ENCODE peak calls at places on chromosomes 2 and 18, in five cellular contexts. One of them, this sample, is unnamed.

GRCh38 chr2:224894356-224894755 is 147.9 kb downstream of the DOCK10 start:
- DNase-seq in HCT116: no peak
- DNase-seq in NCI-H82: no peak
- DNase-seq in right cardiac atrium: no peak
- DNase-seq in SJSA1: no peak
- DNase-seq in this sample: no peak

GRCh38 chr2:236744316-236745105 is 174.9 kb downstream of the ACKR3 start:
- DNase-seq in right cardiac atrium: no peak
- DNase-seq in SJSA1: peak
- DNase-seq in NCI-H82: no peak
- DNase-seq in HCT116: no peak
- DNase-seq in this sample: no peak

GRCh38 chr2:37456479-37456878 is 112.0 kb downstream of the QPCT start:
- DNase-seq in right cardiac atrium: peak
- DNase-seq in HCT116: no peak
- DNase-seq in NCI-H82: peak
- DNase-seq in SJSA1: no peak
- DNase-seq in this sample: peak

GRCh38 chr2:79758042-79758441 is 245.2 kb downstream of the CTNNA2 start:
- DNase-seq in NCI-H82: no peak
- DNase-seq in HCT116: no peak
- DNase-seq in SJSA1: no peak
- DNase-seq in right cardiac atrium: no peak
- DNase-seq in this sample: no peak

GRCh38 chr2:185921048-185921756 is 182.6 kb downstream of the FSIP2 start:
- DNase-seq in right cardiac atrium: no peak
- DNase-seq in NCI-H82: no peak
- DNase-seq in SJSA1: no peak
- DNase-seq in HCT116: no peak
- DNase-seq in this sample: no peak

GRCh38 chr2:234308814-234309195 is 188.1 kb downstream of the ARL4C start:
- DNase-seq in SJSA1: peak
- DNase-seq in right cardiac atrium: no peak
- DNase-seq in NCI-H82: no peak
- DNase-seq in HCT116: no peak
- DNase-seq in this sample: peak

GRCh38 chr18:13235326-13235937 is 16.9 kb downstream of the LDLRAD4 start:
- DNase-seq in right cardiac atrium: no peak
- DNase-seq in SJSA1: peak
- DNase-seq in HCT116: no peak
- DNase-seq in NCI-H82: peak
- DNase-seq in this sample: no peak

GRCh38 chr2:23658466-23658942 is 268.4 kb downstream of the ATAD2B start:
- DNase-seq in HCT116: no peak
- DNase-seq in right cardiac atrium: peak
- DNase-seq in NCI-H82: no peak
- DNase-seq in SJSA1: no peak
- DNase-seq in this sample: no peak

GRCh38 chr2:42446503-42447271 is 47.1 kb downstream of the KCNG3 start:
- DNase-seq in SJSA1: no peak
- DNase-seq in HCT116: no peak
- DNase-seq in NCI-H82: no peak
- DNase-seq in right cardiac atrium: no peak
- DNase-seq in this sample: no peak

GRCh38 chr18:11309172-11309571 is 159.8 kb upstream of the PIEZO2 start:
- DNase-seq in SJSA1: no peak
- DNase-seq in NCI-H82: no peak
- DNase-seq in HCT116: peak
- DNase-seq in right cardiac atrium: no peak
- DNase-seq in this sample: no peak

GRCh38 chr2:159126653-159127052 is 158.2 kb downstream of the TANC1 start:
- DNase-seq in SJSA1: no peak
- DNase-seq in NCI-H82: no peak
- DNase-seq in HCT116: no peak
- DNase-seq in right cardiac atrium: no peak
- DNase-seq in this sample: no peak

GRCh38 chr2:142745691-142746090 is 131.8 kb upstream of the KYNU start:
- DNase-seq in HCT116: no peak
- DNase-seq in SJSA1: no peak
- DNase-seq in right cardiac atrium: no peak
- DNase-seq in NCI-H82: no peak
- DNase-seq in this sample: no peak

GRCh38 chr18:13999266-13999665 is 83.9 kb upstream of the MC2R start:
- DNase-seq in HCT116: no peak
- DNase-seq in SJSA1: no peak
- DNase-seq in right cardiac atrium: no peak
- DNase-seq in NCI-H82: no peak
- DNase-seq in this sample: no peak

GRCh38 chr2:240287011-240287410 is 146.6 kb upstream of the OTOS start:
- DNase-seq in NCI-H82: no peak
- DNase-seq in SJSA1: no peak
- DNase-seq in right cardiac atrium: no peak
- DNase-seq in HCT116: no peak
- DNase-seq in this sample: no peak

GRCh38 chr2:37670378-37671012 is 947 bp downstream of the CDC42EP3 start:
- DNase-seq in HCT116: no peak
- DNase-seq in NCI-H82: peak
- DNase-seq in right cardiac atrium: peak
- DNase-seq in SJSA1: no peak
- DNase-seq in this sample: no peak

GRCh38 chr18:501406-501714 is 859 bp upstream of the COLEC12 start:
- DNase-seq in NCI-H82: no peak
- DNase-seq in SJSA1: no peak
- DNase-seq in HCT116: no peak
- DNase-seq in right cardiac atrium: peak
- DNase-seq in this sample: no peak

GRCh38 chr2:121363632-121364420 is 78.8 kb upstream of the TFCP2L1 start:
- DNase-seq in SJSA1: no peak
- DNase-seq in right cardiac atrium: peak
- DNase-seq in NCI-H82: no peak
- DNase-seq in HCT116: no peak
- DNase-seq in this sample: no peak

GRCh38 chr2:31138037-31138962 is at the start of gene GALNT14:
- DNase-seq in SJSA1: peak
- DNase-seq in HCT116: no peak
- DNase-seq in NCI-H82: peak
- DNase-seq in right cardiac atrium: peak
- DNase-seq in this sample: no peak

GRCh38 chr2:216553841-216554240 is 55.2 kb downstream of the RPL37A start:
- DNase-seq in NCI-H82: no peak
- DNase-seq in right cardiac atrium: no peak
- DNase-seq in SJSA1: no peak
- DNase-seq in HCT116: no peak
- DNase-seq in this sample: no peak

GRCh38 chr2:67996772-67997527 is 65.9 kb downstream of the C1D start:
- DNase-seq in SJSA1: no peak
- DNase-seq in NCI-H82: no peak
- DNase-seq in HCT116: no peak
- DNase-seq in right cardiac atrium: no peak
- DNase-seq in this sample: no peak

GRCh38 chr2:128324897-128325410 is 6.3 kb upstream of the HS6ST1 start:
- DNase-seq in right cardiac atrium: no peak
- DNase-seq in SJSA1: no peak
- DNase-seq in NCI-H82: no peak
- DNase-seq in HCT116: no peak
- DNase-seq in this sample: no peak

GRCh38 chr2:161239416-161240109 is 68.7 kb upstream of the PSMD14 start:
- DNase-seq in right cardiac atrium: peak
- DNase-seq in SJSA1: no peak
- DNase-seq in NCI-H82: no peak
- DNase-seq in HCT116: no peak
- DNase-seq in this sample: no peak

GRCh38 chr2:194020155-194020554 is 1636.9 kb upstream of the SLC39A10 start:
- DNase-seq in right cardiac atrium: no peak
- DNase-seq in HCT116: no peak
- DNase-seq in SJSA1: no peak
- DNase-seq in NCI-H82: no peak
- DNase-seq in this sample: no peak

GRCh38 chr18:78268226-78268625 is 711.4 kb upstream of the SALL3 start:
- DNase-seq in NCI-H82: no peak
- DNase-seq in SJSA1: no peak
- DNase-seq in right cardiac atrium: no peak
- DNase-seq in HCT116: no peak
- DNase-seq in this sample: no peak

GRCh38 chr2:80199504-80199903 is 105.0 kb downstream of the LRRTM1 start:
- DNase-seq in right cardiac atrium: no peak
- DNase-seq in HCT116: no peak
- DNase-seq in SJSA1: no peak
- DNase-seq in NCI-H82: no peak
- DNase-seq in this sample: no peak

GRCh38 chr2:176126929-176127768 is 2.4 kb upstream of the HOXD8 start:
- DNase-seq in HCT116: no peak
- DNase-seq in SJSA1: no peak
- DNase-seq in right cardiac atrium: peak
- DNase-seq in NCI-H82: peak
- DNase-seq in this sample: peak

GRCh38 chr2:134191835-134192234 is 62.0 kb upstream of the MGAT5 start:
- DNase-seq in right cardiac atrium: no peak
- DNase-seq in HCT116: no peak
- DNase-seq in SJSA1: no peak
- DNase-seq in NCI-H82: no peak
- DNase-seq in this sample: no peak

GRCh38 chr2:190342601-190343000 is 788 bp upstream of the INPP1 start:
- DNase-seq in SJSA1: no peak
- DNase-seq in NCI-H82: no peak
- DNase-seq in HCT116: no peak
- DNase-seq in right cardiac atrium: no peak
- DNase-seq in this sample: no peak

GRCh38 chr2:19369341-19369955 is 11.0 kb upstream of the OSR1 start:
- DNase-seq in right cardiac atrium: no peak
- DNase-seq in NCI-H82: peak
- DNase-seq in SJSA1: no peak
- DNase-seq in HCT116: peak
- DNase-seq in this sample: no peak

GRCh38 chr2:126902152-126902835 is 3.6 kb downstream of the TEX51 start:
- DNase-seq in HCT116: no peak
- DNase-seq in SJSA1: no peak
- DNase-seq in NCI-H82: no peak
- DNase-seq in right cardiac atrium: no peak
- DNase-seq in this sample: no peak

GRCh38 chr2:168201722-168202121 is 45.7 kb downstream of the STK39 start:
- DNase-seq in right cardiac atrium: no peak
- DNase-seq in NCI-H82: no peak
- DNase-seq in HCT116: no peak
- DNase-seq in SJSA1: no peak
- DNase-seq in this sample: no peak

GRCh38 chr18:44839239-44839666 is 158.6 kb downstream of the SETBP1 start:
- DNase-seq in HCT116: no peak
- DNase-seq in SJSA1: peak
- DNase-seq in NCI-H82: peak
- DNase-seq in right cardiac atrium: peak
- DNase-seq in this sample: peak

GRCh38 chr2:29530281-29530680 is 391.1 kb downstream of the ALK start:
- DNase-seq in right cardiac atrium: no peak
- DNase-seq in SJSA1: no peak
- DNase-seq in NCI-H82: no peak
- DNase-seq in HCT116: no peak
- DNase-seq in this sample: no peak

GRCh38 chr2:80028584-80028983 is 276.0 kb downstream of the LRRTM1 start:
- DNase-seq in HCT116: no peak
- DNase-seq in right cardiac atrium: no peak
- DNase-seq in NCI-H82: no peak
- DNase-seq in SJSA1: no peak
- DNase-seq in this sample: no peak

GRCh38 chr2:120710256-120710655 is 25.4 kb upstream of the GLI2 start:
- DNase-seq in SJSA1: peak
- DNase-seq in right cardiac atrium: no peak
- DNase-seq in HCT116: no peak
- DNase-seq in NCI-H82: no peak
- DNase-seq in this sample: no peak

GRCh38 chr18:13983506-13983905 is 68.2 kb upstream of the MC2R start:
- DNase-seq in right cardiac atrium: no peak
- DNase-seq in NCI-H82: no peak
- DNase-seq in SJSA1: no peak
- DNase-seq in HCT116: no peak
- DNase-seq in this sample: no peak

GRCh38 chr2:108925286-108925685 is 63.7 kb downstream of the EDAR start:
- DNase-seq in NCI-H82: no peak
- DNase-seq in HCT116: no peak
- DNase-seq in SJSA1: no peak
- DNase-seq in right cardiac atrium: no peak
- DNase-seq in this sample: no peak

GRCh38 chr18:68960355-68960754 is 162.5 kb downstream of the CCDC102B start:
- DNase-seq in NCI-H82: no peak
- DNase-seq in right cardiac atrium: peak
- DNase-seq in SJSA1: no peak
- DNase-seq in HCT116: no peak
- DNase-seq in this sample: no peak

GRCh38 chr2:205763708-205764501 is 81.6 kb downstream of the NRP2 start:
- DNase-seq in right cardiac atrium: peak
- DNase-seq in SJSA1: no peak
- DNase-seq in HCT116: no peak
- DNase-seq in NCI-H82: peak
- DNase-seq in this sample: no peak